ENCODE peak calls at places on chromosome 10, in five cellular contexts. One of them, this sample, is unnamed.

GRCh38 chr10:79328737-79329504 is 18.3 kb upstream of the PPIF start:
- DNase-seq in hepatocyte: peak; percentile 65
- DNase-seq in fibroblast of the aortic adventitia: no peak
- DNase-seq in astrocyte of the spinal cord: no peak
- DNase-seq in epithelial cell of esophagus: peak; percentile 92
- DNase-seq in this sample: peak; percentile 58

GRCh38 chr10:80497187-80498038 is 40.3 kb upstream of the SH2D4B start:
- DNase-seq in hepatocyte: no peak
- DNase-seq in fibroblast of the aortic adventitia: peak; percentile 94
- DNase-seq in astrocyte of the spinal cord: peak; percentile 52
- DNase-seq in epithelial cell of esophagus: peak; percentile 34
- DNase-seq in this sample: peak; percentile 90

GRCh38 chr10:124117511-124117785 is 24.1 kb upstream of the CHST15 start:
- DNase-seq in hepatocyte: no peak
- DNase-seq in fibroblast of the aortic adventitia: no peak
- DNase-seq in astrocyte of the spinal cord: no peak
- DNase-seq in epithelial cell of esophagus: no peak
- DNase-seq in this sample: no peak

GRCh38 chr10:125123363-125124113 is 36.8 kb downstream of the CTBP2 start:
- DNase-seq in hepatocyte: no peak
- DNase-seq in fibroblast of the aortic adventitia: peak; percentile 78
- DNase-seq in astrocyte of the spinal cord: peak; percentile 95
- DNase-seq in epithelial cell of esophagus: peak; percentile 96
- DNase-seq in this sample: peak; percentile 82

GRCh38 chr10:30184397-30185033 is 125.1 kb upstream of the JCAD start:
- DNase-seq in hepatocyte: peak; percentile 19
- DNase-seq in fibroblast of the aortic adventitia: peak; percentile 31
- DNase-seq in astrocyte of the spinal cord: peak; percentile 42
- DNase-seq in epithelial cell of esophagus: no peak
- DNase-seq in this sample: peak; percentile 50

GRCh38 chr10:112361951-112362770 is 11.8 kb upstream of the ACSL5 start:
- DNase-seq in hepatocyte: no peak
- DNase-seq in fibroblast of the aortic adventitia: peak; percentile 74
- DNase-seq in astrocyte of the spinal cord: peak; percentile 4
- DNase-seq in epithelial cell of esophagus: peak; percentile 19
- DNase-seq in this sample: peak; percentile 80

GRCh38 chr10:42982886-42983594 is 93.8 kb upstream of the RET start:
- DNase-seq in hepatocyte: no peak
- DNase-seq in fibroblast of the aortic adventitia: no peak
- DNase-seq in astrocyte of the spinal cord: no peak
- DNase-seq in epithelial cell of esophagus: no peak
- DNase-seq in this sample: no peak

GRCh38 chr10:100265821-100266485 is 1.5 kb downstream of the CWF19L1 start:
- DNase-seq in hepatocyte: no peak
- DNase-seq in fibroblast of the aortic adventitia: no peak
- DNase-seq in astrocyte of the spinal cord: no peak
- DNase-seq in epithelial cell of esophagus: peak; percentile 11
- DNase-seq in this sample: no peak

GRCh38 chr10:60508831-60509230 is 119.2 kb upstream of the ANK3 start:
- DNase-seq in hepatocyte: no peak
- DNase-seq in fibroblast of the aortic adventitia: no peak
- DNase-seq in astrocyte of the spinal cord: peak; percentile 11
- DNase-seq in epithelial cell of esophagus: no peak
- DNase-seq in this sample: no peak

GRCh38 chr10:129389194-129389593 is 77.8 kb upstream of the MGMT start:
- DNase-seq in hepatocyte: no peak
- DNase-seq in fibroblast of the aortic adventitia: no peak
- DNase-seq in astrocyte of the spinal cord: no peak
- DNase-seq in epithelial cell of esophagus: no peak
- DNase-seq in this sample: no peak

GRCh38 chr10:62652114-62652513 is 152.4 kb upstream of the ADO start:
- DNase-seq in hepatocyte: no peak
- DNase-seq in fibroblast of the aortic adventitia: peak; percentile 50
- DNase-seq in astrocyte of the spinal cord: peak; percentile 19
- DNase-seq in epithelial cell of esophagus: peak; percentile 7
- DNase-seq in this sample: peak; percentile 49

GRCh38 chr10:122323941-122324675 is 50.4 kb upstream of the PLEKHA1 start:
- DNase-seq in hepatocyte: no peak
- DNase-seq in fibroblast of the aortic adventitia: peak; percentile 20
- DNase-seq in astrocyte of the spinal cord: peak; percentile 24
- DNase-seq in epithelial cell of esophagus: peak; percentile 96
- DNase-seq in this sample: peak; percentile 76

GRCh38 chr10:29329420-29329819 is 40.5 kb downstream of the LYZL1 start:
- DNase-seq in hepatocyte: no peak
- DNase-seq in fibroblast of the aortic adventitia: peak; percentile 45
- DNase-seq in astrocyte of the spinal cord: no peak
- DNase-seq in epithelial cell of esophagus: no peak
- DNase-seq in this sample: peak; percentile 69

GRCh38 chr10:48194830-48195229 is 79.7 kb downstream of the FRMPD2 start:
- DNase-seq in hepatocyte: peak; percentile 73
- DNase-seq in fibroblast of the aortic adventitia: no peak
- DNase-seq in astrocyte of the spinal cord: no peak
- DNase-seq in epithelial cell of esophagus: no peak
- DNase-seq in this sample: no peak

GRCh38 chr10:36779238-36779846 is 346.1 kb upstream of the ANKRD30A start:
- DNase-seq in hepatocyte: peak; percentile 71
- DNase-seq in fibroblast of the aortic adventitia: peak; percentile 92
- DNase-seq in astrocyte of the spinal cord: peak; percentile 81
- DNase-seq in epithelial cell of esophagus: peak; percentile 75
- DNase-seq in this sample: peak; percentile 76

GRCh38 chr10:68154211-68154497 is 44.9 kb downstream of the MYPN start:
- DNase-seq in hepatocyte: no peak
- DNase-seq in fibroblast of the aortic adventitia: peak; percentile 63
- DNase-seq in astrocyte of the spinal cord: peak; percentile 63
- DNase-seq in epithelial cell of esophagus: no peak
- DNase-seq in this sample: peak; percentile 66

GRCh38 chr10:43964486-43964885 is 315.8 kb upstream of the ZNF32 start:
- DNase-seq in hepatocyte: no peak
- DNase-seq in fibroblast of the aortic adventitia: no peak
- DNase-seq in astrocyte of the spinal cord: no peak
- DNase-seq in epithelial cell of esophagus: no peak
- DNase-seq in this sample: no peak

GRCh38 chr10:93749218-93749799 is 8.4 kb upstream of the LGI1 start:
- DNase-seq in hepatocyte: peak; percentile 48
- DNase-seq in fibroblast of the aortic adventitia: peak; percentile 54
- DNase-seq in astrocyte of the spinal cord: peak; percentile 13
- DNase-seq in epithelial cell of esophagus: peak; percentile 22
- DNase-seq in this sample: peak; percentile 11

GRCh38 chr10:78729810-78730209 is 339.0 kb upstream of the ZMIZ1 start:
- DNase-seq in hepatocyte: no peak
- DNase-seq in fibroblast of the aortic adventitia: no peak
- DNase-seq in astrocyte of the spinal cord: no peak
- DNase-seq in epithelial cell of esophagus: no peak
- DNase-seq in this sample: no peak

GRCh38 chr10:7750222-7750621 is 37.6 kb downstream of the KIN start:
- DNase-seq in hepatocyte: no peak
- DNase-seq in fibroblast of the aortic adventitia: no peak
- DNase-seq in astrocyte of the spinal cord: no peak
- DNase-seq in epithelial cell of esophagus: no peak
- DNase-seq in this sample: no peak

GRCh38 chr10:124354411-124355382 is 64.0 kb downstream of the OAT start:
- DNase-seq in hepatocyte: peak; percentile 72
- DNase-seq in fibroblast of the aortic adventitia: peak; percentile 69
- DNase-seq in astrocyte of the spinal cord: peak; percentile 64
- DNase-seq in epithelial cell of esophagus: peak; percentile 22
- DNase-seq in this sample: peak; percentile 67

GRCh38 chr10:122308487-122309141 is 37.5 kb downstream of the BTBD16 start:
- DNase-seq in hepatocyte: peak; percentile 65
- DNase-seq in fibroblast of the aortic adventitia: no peak
- DNase-seq in astrocyte of the spinal cord: no peak
- DNase-seq in epithelial cell of esophagus: peak; percentile 82
- DNase-seq in this sample: no peak

GRCh38 chr10:86164216-86164774 is 202.3 kb downstream of the GRID1 start:
- DNase-seq in hepatocyte: peak; percentile 70
- DNase-seq in fibroblast of the aortic adventitia: no peak
- DNase-seq in astrocyte of the spinal cord: no peak
- DNase-seq in epithelial cell of esophagus: no peak
- DNase-seq in this sample: no peak

GRCh38 chr10:2380218-2380617 is 642.9 kb upstream of the ADARB2 start:
- DNase-seq in hepatocyte: no peak
- DNase-seq in fibroblast of the aortic adventitia: no peak
- DNase-seq in astrocyte of the spinal cord: no peak
- DNase-seq in epithelial cell of esophagus: no peak
- DNase-seq in this sample: no peak

GRCh38 chr10:112503643-112504042 is 56.6 kb downstream of the VTI1A start:
- DNase-seq in hepatocyte: no peak
- DNase-seq in fibroblast of the aortic adventitia: no peak
- DNase-seq in astrocyte of the spinal cord: no peak
- DNase-seq in epithelial cell of esophagus: no peak
- DNase-seq in this sample: no peak

GRCh38 chr10:60480865-60481563 is 91.3 kb upstream of the ANK3 start:
- DNase-seq in hepatocyte: peak; percentile 60
- DNase-seq in fibroblast of the aortic adventitia: peak; percentile 96
- DNase-seq in astrocyte of the spinal cord: peak; percentile 85
- DNase-seq in epithelial cell of esophagus: peak; percentile 96
- DNase-seq in this sample: peak; percentile 81

GRCh38 chr10:60123172-60123571 is 216.8 kb upstream of the CCDC6 start:
- DNase-seq in hepatocyte: no peak
- DNase-seq in fibroblast of the aortic adventitia: peak; percentile 89
- DNase-seq in astrocyte of the spinal cord: peak; percentile 80
- DNase-seq in epithelial cell of esophagus: peak; percentile 96
- DNase-seq in this sample: peak; percentile 97

GRCh38 chr10:116274141-116274861 is 1.3 kb upstream of the GFRA1 start:
- DNase-seq in hepatocyte: peak; percentile 31
- DNase-seq in fibroblast of the aortic adventitia: no peak
- DNase-seq in astrocyte of the spinal cord: peak; percentile 24
- DNase-seq in epithelial cell of esophagus: no peak
- DNase-seq in this sample: no peak

GRCh38 chr10:88565072-88565471 is 18.0 kb downstream of the RNLS start:
- DNase-seq in hepatocyte: peak; percentile 15
- DNase-seq in fibroblast of the aortic adventitia: peak; percentile 76
- DNase-seq in astrocyte of the spinal cord: peak; percentile 56
- DNase-seq in epithelial cell of esophagus: peak; percentile 40
- DNase-seq in this sample: peak; percentile 63

GRCh38 chr10:69425513-69426298 is 9.0 kb upstream of the TACR2 start:
- DNase-seq in hepatocyte: peak; percentile 84
- DNase-seq in fibroblast of the aortic adventitia: no peak
- DNase-seq in astrocyte of the spinal cord: no peak
- DNase-seq in epithelial cell of esophagus: peak; percentile 87
- DNase-seq in this sample: no peak

DNA sequence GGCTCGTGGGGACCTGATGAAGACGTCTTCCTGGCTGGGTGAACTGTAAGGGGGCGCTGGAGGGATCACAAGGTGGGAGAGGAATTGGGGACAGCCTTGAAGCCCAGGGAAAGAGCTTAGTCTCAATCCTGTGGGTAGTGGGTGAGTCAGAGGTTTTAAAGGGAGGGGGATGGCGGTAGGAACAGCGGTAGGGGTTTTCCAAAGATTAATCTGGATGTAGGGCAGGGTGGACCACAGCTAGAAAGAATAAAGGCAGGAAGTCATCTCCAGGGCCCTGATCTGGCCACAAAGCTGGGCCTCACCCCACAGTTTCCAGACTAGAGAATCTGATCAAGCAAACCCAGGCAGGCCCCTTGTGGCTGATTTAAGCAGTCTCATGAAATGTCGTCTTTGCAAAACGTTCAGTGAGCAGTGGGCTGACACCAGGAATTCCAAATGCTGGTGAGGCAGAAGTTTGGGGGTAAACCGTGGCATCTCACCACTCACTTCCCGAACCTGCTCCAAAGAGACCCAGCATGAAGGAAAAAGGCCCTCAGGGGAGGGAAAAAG is 65.3 kb downstream of the CALML3 start:
- DNase-seq in hepatocyte: no peak
- DNase-seq in fibroblast of the aortic adventitia: peak; percentile 66
- DNase-seq in astrocyte of the spinal cord: peak; percentile 77
- DNase-seq in epithelial cell of esophagus: peak; percentile 38
- DNase-seq in this sample: peak; percentile 35
- TF ChIP-seq CTCF in hepatocyte: peak; percentile 19
- TF ChIP-seq CTCF in fibroblast of the aortic adventitia: peak; percentile 53
- TF ChIP-seq CTCF in astrocyte of the spinal cord: peak; percentile 45
- TF ChIP-seq CTCF in epithelial cell of esophagus: peak; percentile 24
- TF ChIP-seq CTCF in this sample: peak; percentile 21

GRCh38 chr10:72702868-72703581 is 11.1 kb downstream of the MCU start:
- DNase-seq in hepatocyte: no peak
- DNase-seq in fibroblast of the aortic adventitia: peak; percentile 94
- DNase-seq in astrocyte of the spinal cord: no peak
- DNase-seq in epithelial cell of esophagus: no peak
- DNase-seq in this sample: peak; percentile 61
- TF ChIP-seq CTCF in hepatocyte: no peak
- TF ChIP-seq CTCF in fibroblast of the aortic adventitia: peak; percentile 34
- TF ChIP-seq CTCF in astrocyte of the spinal cord: no peak
- TF ChIP-seq CTCF in epithelial cell of esophagus: no peak
- TF ChIP-seq CTCF in this sample: no peak

GRCh38 chr10:132576671-132577349 is 39.2 kb downstream of the INPP5A start:
- DNase-seq in hepatocyte: no peak
- DNase-seq in fibroblast of the aortic adventitia: no peak
- DNase-seq in astrocyte of the spinal cord: no peak
- DNase-seq in epithelial cell of esophagus: no peak
- DNase-seq in this sample: no peak

GRCh38 chr10:132578287-132578951 is 40.8 kb downstream of the INPP5A start:
- DNase-seq in hepatocyte: no peak
- DNase-seq in fibroblast of the aortic adventitia: no peak
- DNase-seq in astrocyte of the spinal cord: no peak
- DNase-seq in epithelial cell of esophagus: no peak
- DNase-seq in this sample: no peak

GRCh38 chr10:132579027-132579859 is 41.7 kb downstream of the INPP5A start:
- DNase-seq in hepatocyte: no peak
- DNase-seq in fibroblast of the aortic adventitia: no peak
- DNase-seq in astrocyte of the spinal cord: no peak
- DNase-seq in epithelial cell of esophagus: no peak
- DNase-seq in this sample: no peak

GRCh38 chr10:132575320-132576201 is 38.0 kb downstream of the INPP5A start:
- DNase-seq in hepatocyte: peak; percentile 60
- DNase-seq in fibroblast of the aortic adventitia: peak; percentile 91
- DNase-seq in astrocyte of the spinal cord: peak; percentile 97
- DNase-seq in epithelial cell of esophagus: peak; percentile 41
- DNase-seq in this sample: peak; percentile 66

DNA sequence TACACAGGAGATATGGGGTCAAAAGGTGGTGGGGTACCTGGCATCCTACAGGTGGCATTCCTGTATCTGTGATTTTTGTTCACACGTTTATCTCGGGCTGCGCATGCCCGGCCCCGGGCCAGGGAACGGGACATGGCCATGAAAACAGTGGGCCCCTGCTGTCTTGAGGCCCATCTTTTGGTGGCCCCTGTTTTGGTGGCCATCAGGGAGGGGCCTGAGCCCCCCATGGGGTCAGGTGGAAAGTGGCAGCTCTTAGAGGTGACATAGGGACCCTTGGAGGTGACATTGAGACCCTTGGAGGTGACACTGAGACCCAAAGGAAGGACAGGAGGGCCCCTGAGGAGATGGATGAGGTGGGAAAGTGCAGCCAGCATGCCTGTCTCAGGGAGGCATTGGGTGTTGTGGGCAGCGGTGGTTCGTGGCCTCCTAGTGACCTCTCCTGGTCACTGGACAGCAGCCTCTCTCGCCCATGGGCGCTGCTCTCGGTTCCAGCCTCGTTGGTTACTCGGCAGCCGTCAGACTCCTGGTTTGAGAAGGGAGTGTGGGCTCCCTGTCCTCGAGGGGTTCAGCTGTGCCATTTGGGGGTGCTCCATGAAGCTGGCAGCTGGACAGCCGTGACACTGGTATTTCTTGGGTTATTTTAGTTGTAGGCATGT is 39.9 kb downstream of the INPP5A start:
- DNase-seq in hepatocyte: no peak
- DNase-seq in fibroblast of the aortic adventitia: no peak
- DNase-seq in astrocyte of the spinal cord: no peak
- DNase-seq in epithelial cell of esophagus: no peak
- DNase-seq in this sample: no peak
- TF ChIP-seq CTCF in hepatocyte: peak; percentile 7
- TF ChIP-seq CTCF in fibroblast of the aortic adventitia: no peak
- TF ChIP-seq CTCF in astrocyte of the spinal cord: peak; percentile 19
- TF ChIP-seq CTCF in epithelial cell of esophagus: no peak
- TF ChIP-seq CTCF in this sample: peak; percentile 13

GRCh38 chr10:90504172-90504571 is 353.7 kb downstream of the HTR7 start:
- DNase-seq in hepatocyte: no peak
- DNase-seq in fibroblast of the aortic adventitia: no peak
- DNase-seq in astrocyte of the spinal cord: no peak
- DNase-seq in epithelial cell of esophagus: no peak
- DNase-seq in this sample: no peak
- TF ChIP-seq CTCF in hepatocyte: no peak
- TF ChIP-seq CTCF in fibroblast of the aortic adventitia: no peak
- TF ChIP-seq CTCF in astrocyte of the spinal cord: no peak
- TF ChIP-seq CTCF in epithelial cell of esophagus: no peak
- TF ChIP-seq CTCF in this sample: no peak

This sample was measured in fibroblast of mammary gland.